ENCODE peak calls at places on chromosomes 16 and 17, in six cellular contexts. D, U, G, B, T and L are unnamed samples.

GRCh38 chr17:13518271-13519000 is 83.3 kb downstream of the HS3ST3A1 start:
- DNase-seq in U (no peak), T (no peak), D (no peak), B (no peak), G (no peak), L (no peak)

GRCh38 chr16:88803264-88803987 is at the start of gene CDT1:
- DNase-seq in U (peak), B (no peak), D (peak), G (peak), T (no peak), L (peak)

GRCh38 chr16:74279266-74279665 is 17.3 kb upstream of the PSMD7 start:
- DNase-seq in B (no peak), G (no peak), U (no peak), T (no peak), D (no peak), L (no peak)

GRCh38 chr17:28372203-28372944 is 880 bp downstream of the SARM1 start:
- DNase-seq in T (no peak), D (no peak), U (no peak), G (no peak), B (no peak), L (no peak)

GRCh38 chr17:81551458-81552243 is 502 bp downstream of the FAAP100 start:
- DNase-seq in T (no peak), G (no peak), B (no peak), D (peak), U (peak), L (peak)

GRCh38 chr16:83744521-83744981 is 63.2 kb upstream of the HSBP1 start:
- DNase-seq in U (no peak), T (no peak), D (no peak), G (peak), B (no peak), L (no peak)

GRCh38 chr17:27800522-27800921 is at the start of gene NOS2:
- DNase-seq in G (no peak), U (no peak), B (no peak), D (no peak), T (no peak), L (no peak)

GRCh38 chr16:16021988-16022682 is 72.7 kb downstream of the ABCC1 start:
- DNase-seq in D (peak), U (peak), T (peak), B (no peak), G (peak), L (peak)

GRCh38 chr17:22310717-22311686 is 618.7 kb downstream of the KCNJ18 start:
- DNase-seq in U (peak), D (peak), T (no peak), G (no peak), B (no peak), L (no peak)
- TF ChIP-seq POLR2A in U (no peak), D (no peak), T (no peak), G (no peak), B (no peak), L (no peak)

DNA sequence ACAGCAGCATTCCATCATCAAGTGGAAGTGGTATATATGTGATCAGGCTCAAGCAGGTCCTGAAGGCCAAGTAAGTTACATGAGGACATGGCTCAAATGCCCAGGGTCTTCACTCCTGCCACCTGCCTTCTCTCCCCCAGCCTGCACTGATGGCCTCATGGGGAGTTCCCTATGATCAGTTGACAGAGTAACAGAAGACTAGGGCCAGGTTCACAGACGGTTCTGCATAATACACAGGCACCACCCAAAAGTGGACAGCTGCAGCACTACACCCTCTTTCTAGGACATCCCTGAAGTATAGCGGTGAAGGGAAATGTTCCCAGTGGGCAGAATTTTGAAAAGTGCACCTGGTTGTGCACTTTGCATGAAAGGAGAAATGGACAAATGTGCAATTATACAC is 10.3 kb downstream of the CCL4L2 start:
- DNase-seq in U (no peak), G (no peak), B (no peak), D (no peak), T (no peak), L (no peak)
- TF ChIP-seq POLR2A in U (no peak), G (no peak), B (no peak), D (no peak), T (no peak), L (no peak)

GRCh38 chr16:85557976-85558589 is 55.0 kb upstream of the GSE1 start:
- DNase-seq in G (peak), D (no peak), B (no peak), U (no peak), T (no peak), L (peak)
- TF ChIP-seq POLR2A in G (no peak), D (no peak), B (no peak), U (no peak), T (no peak), L (no peak)

GRCh38 chr17:31487648-31488263 is 96.3 kb downstream of the RAB11FIP4 start:
- DNase-seq in B (peak), G (peak), T (peak), U (peak), D (peak), L (peak)
- TF ChIP-seq POLR2A in B (peak), G (peak), T (peak), U (peak), D (peak), L (no peak)

GRCh38 chr17:78705071-78705470 is 77.0 kb downstream of the CYTH1 start:
- DNase-seq in B (no peak), D (no peak), G (no peak), U (no peak), T (no peak), L (no peak)
- TF ChIP-seq POLR2A in B (no peak), D (no peak), G (no peak), U (no peak), T (no peak), L (no peak)

GRCh38 chr16:28212532-28212873 is 738 bp upstream of the XPO6 start:
- DNase-seq in U (no peak), D (no peak), G (no peak), T (no peak), B (no peak), L (no peak)

GRCh38 chr16:28211758-28212531 is at the start of gene XPO6:
- DNase-seq in U (peak), D (peak), B (peak), T (peak), G (peak), L (peak)

GRCh38 chr16:28208824-28209223 is 2.9 kb downstream of the XPO6 start:
- DNase-seq in U (no peak), T (no peak), G (no peak), B (no peak), D (no peak), L (no peak)

GRCh38 chr16:28210264-28210663 is 1.5 kb downstream of the XPO6 start:
- DNase-seq in G (no peak), B (no peak), U (no peak), D (peak), T (no peak), L (peak)

DNA sequence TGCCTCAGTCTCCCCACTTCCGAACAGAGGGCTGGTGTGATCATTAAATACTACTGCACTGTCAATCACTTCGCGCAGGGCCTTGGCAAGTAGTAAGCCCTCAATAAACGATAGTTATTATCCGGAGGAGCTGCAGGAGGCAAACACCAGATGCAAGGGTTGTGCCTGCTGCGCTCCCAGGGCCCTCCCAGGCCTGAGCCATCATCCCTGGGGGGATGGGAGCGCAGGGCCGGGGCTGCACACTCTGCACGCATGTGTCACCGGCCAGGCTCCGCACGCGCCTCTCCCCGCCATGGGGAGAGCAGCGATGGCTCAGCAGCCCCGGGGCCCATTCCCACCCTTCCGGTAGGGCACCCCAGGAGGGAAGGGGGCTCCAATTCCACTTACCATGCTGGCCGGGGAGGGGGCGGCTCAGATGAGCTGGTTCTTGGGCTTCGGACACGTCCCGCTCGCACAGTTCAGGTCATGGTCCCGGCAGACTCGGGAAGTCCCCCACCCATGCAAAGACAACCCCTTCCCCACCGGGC is 723 bp downstream of the XPO6 start:
- DNase-seq in U (peak), T (no peak), D (peak), B (no peak), G (peak), L (peak)
- TF ChIP-seq POLR2A in U (no peak), T (peak), D (peak), B (no peak), G (no peak), L (peak)